ENCODE peak calls at places on chromosomes 1 and 21, in four cellular contexts. One of them, this sample, is unnamed.

GRCh38 chr21:36783612-36784383 is 84.9 kb downstream of the SIM2 start:
- DNase-seq in GM12878: no peak
- DNase-seq in GM12891: no peak
- DNase-seq in K562: no peak
- DNase-seq in this sample: no peak

GRCh38 chr21:35932232-35932911 is 128.0 kb downstream of the SETD4 start:
- DNase-seq in GM12891: peak; percentile 29
- DNase-seq in GM12878: peak; percentile 36
- DNase-seq in K562: no peak
- DNase-seq in this sample: peak; percentile 95

GRCh38 chr1:82343381-82343780 is 542.6 kb downstream of the ADGRL2 start:
- DNase-seq in GM12878: no peak
- DNase-seq in K562: no peak
- DNase-seq in GM12891: no peak
- DNase-seq in this sample: no peak

GRCh38 chr1:229886636-229887035 is 180.4 kb upstream of the GALNT2 start:
- DNase-seq in K562: no peak
- DNase-seq in GM12891: no peak
- DNase-seq in GM12878: no peak
- DNase-seq in this sample: no peak

GRCh38 chr1:115063238-115063901 is 25.9 kb downstream of the TSPAN2 start:
- DNase-seq in GM12891: no peak
- DNase-seq in K562: no peak
- DNase-seq in GM12878: no peak
- DNase-seq in this sample: no peak

GRCh38 chr1:192235127-192235526 is 76.9 kb downstream of the RGS18 start:
- DNase-seq in GM12891: no peak
- DNase-seq in GM12878: no peak
- DNase-seq in K562: no peak
- DNase-seq in this sample: no peak

GRCh38 chr1:6427445-6428390 is 3.1 kb downstream of the ESPN start:
- DNase-seq in GM12891: no peak
- DNase-seq in GM12878: no peak
- DNase-seq in K562: no peak
- DNase-seq in this sample: no peak

GRCh38 chr1:243316366-243316989 is 60.6 kb downstream of the SDCCAG8 start:
- DNase-seq in GM12878: no peak
- DNase-seq in GM12891: no peak
- DNase-seq in K562: no peak
- DNase-seq in this sample: no peak

GRCh38 chr1:54488831-54489626 is 59.0 kb upstream of the ACOT11 start:
- DNase-seq in GM12878: no peak
- DNase-seq in K562: peak; percentile 94
- DNase-seq in GM12891: peak; percentile 93
- DNase-seq in this sample: peak; percentile 59

GRCh38 chr21:37626320-37626719 is 259.7 kb downstream of the DYRK1A start:
- DNase-seq in GM12891: no peak
- DNase-seq in K562: no peak
- DNase-seq in GM12878: no peak
- DNase-seq in this sample: no peak

GRCh38 chr1:101293461-101294045 is 56.7 kb downstream of the S1PR1 start:
- DNase-seq in GM12891: no peak
- DNase-seq in K562: no peak
- DNase-seq in GM12878: peak; percentile 95
- DNase-seq in this sample: peak; percentile 48

GRCh38 chr1:25641931-25642611 is 25.5 kb downstream of the MAN1C1 start:
- DNase-seq in GM12878: no peak
- DNase-seq in K562: no peak
- DNase-seq in GM12891: no peak
- DNase-seq in this sample: no peak

GRCh38 chr1:27885114-27885528 is 12.8 kb downstream of the THEMIS2 start:
- DNase-seq in GM12878: no peak
- DNase-seq in GM12891: no peak
- DNase-seq in K562: no peak
- DNase-seq in this sample: peak; percentile 63

GRCh38 chr1:12708396-12708795 is 7.5 kb upstream of the AADACL3 start:
- DNase-seq in GM12891: no peak
- DNase-seq in K562: no peak
- DNase-seq in GM12878: no peak
- DNase-seq in this sample: no peak

GRCh38 chr1:31013187-31013864 is 52.2 kb downstream of the PUM1 start:
- DNase-seq in GM12878: no peak
- DNase-seq in K562: no peak
- DNase-seq in GM12891: no peak
- DNase-seq in this sample: no peak

GRCh38 chr1:47184090-47184735 is 5.6 kb downstream of the PDZK1IP1 start:
- DNase-seq in GM12891: no peak
- DNase-seq in K562: peak; percentile 45
- DNase-seq in GM12878: no peak
- DNase-seq in this sample: no peak

GRCh38 chr1:167881786-167882185 is 32.1 kb downstream of the ADCY10 start:
- DNase-seq in K562: no peak
- DNase-seq in GM12891: no peak
- DNase-seq in GM12878: no peak
- DNase-seq in this sample: no peak

GRCh38 chr1:192530254-192530653 is 45.3 kb upstream of the RGS1 start:
- DNase-seq in K562: no peak
- DNase-seq in GM12891: no peak
- DNase-seq in GM12878: peak; percentile 93
- DNase-seq in this sample: no peak

GRCh38 chr21:45846373-45847160 is 135.0 kb upstream of the COL6A1 start:
- DNase-seq in K562: no peak
- DNase-seq in GM12891: no peak
- DNase-seq in GM12878: no peak
- DNase-seq in this sample: no peak

GRCh38 chr1:238466459-238466858 is 575.7 kb upstream of the ZP4 start:
- DNase-seq in K562: no peak
- DNase-seq in GM12891: no peak
- DNase-seq in GM12878: no peak
- DNase-seq in this sample: no peak

GRCh38 chr1:24866211-24867063 is 63.6 kb downstream of the RUNX3 start:
- DNase-seq in K562: no peak
- DNase-seq in GM12878: no peak
- DNase-seq in GM12891: no peak
- DNase-seq in this sample: no peak

GRCh38 chr1:228265167-228265566 is 57.3 kb downstream of the OBSCN start:
- DNase-seq in K562: peak; percentile 60
- DNase-seq in GM12878: no peak
- DNase-seq in GM12891: no peak
- DNase-seq in this sample: no peak

GRCh38 chr1:56461158-56462127 is 117.9 kb downstream of the PLPP3 start:
- DNase-seq in GM12878: no peak
- DNase-seq in GM12891: no peak
- DNase-seq in K562: peak; percentile 26
- DNase-seq in this sample: no peak

GRCh38 chr21:43331962-43332458 is 94.9 kb downstream of the SIK1 start:
- DNase-seq in K562: no peak
- DNase-seq in GM12891: no peak
- DNase-seq in GM12878: no peak
- DNase-seq in this sample: no peak

GRCh38 chr1:65068202-65069011 is 79.6 kb upstream of the AK4 start:
- DNase-seq in K562: no peak
- DNase-seq in GM12878: no peak
- DNase-seq in GM12891: peak; percentile 15
- DNase-seq in this sample: no peak

GRCh38 chr1:14724234-14724633 is 125.7 kb downstream of the KAZN start:
- DNase-seq in GM12891: no peak
- DNase-seq in GM12878: no peak
- DNase-seq in K562: no peak
- DNase-seq in this sample: no peak

GRCh38 chr1:110255388-110255787 is 45.3 kb downstream of the KCNC4 start:
- DNase-seq in K562: no peak
- DNase-seq in GM12891: no peak
- DNase-seq in GM12878: no peak
- DNase-seq in this sample: peak; percentile 33

GRCh38 chr1:56533621-56534020 is 45.7 kb downstream of the PLPP3 start:
- DNase-seq in GM12878: no peak
- DNase-seq in GM12891: no peak
- DNase-seq in K562: no peak
- DNase-seq in this sample: no peak

GRCh38 chr1:248853023-248853422 is 5.9 kb downstream of the ZNF692 start:
- DNase-seq in GM12891: no peak
- DNase-seq in GM12878: no peak
- DNase-seq in K562: no peak
- DNase-seq in this sample: no peak

GRCh38 chr1:168760241-168760640 is 31.2 kb upstream of the DPT start:
- DNase-seq in K562: no peak
- DNase-seq in GM12878: no peak
- DNase-seq in GM12891: no peak
- DNase-seq in this sample: no peak

GRCh38 chr1:162206749-162207635 is 137.5 kb downstream of the NOS1AP start:
- DNase-seq in GM12891: no peak
- DNase-seq in K562: no peak
- DNase-seq in GM12878: no peak
- DNase-seq in this sample: no peak

GRCh38 chr1:234433563-234434285 is 45.3 kb downstream of the TARBP1 start:
- DNase-seq in GM12878: peak; percentile 26
- DNase-seq in GM12891: no peak
- DNase-seq in K562: peak; percentile 50
- DNase-seq in this sample: no peak

GRCh38 chr1:111127923-111128643 is 11.8 kb downstream of the DRAM2 start:
- DNase-seq in GM12891: no peak
- DNase-seq in K562: no peak
- DNase-seq in GM12878: peak; percentile 81
- DNase-seq in this sample: peak; percentile 54

GRCh38 chr1:50308883-50309282 is 114.4 kb downstream of the DMRTA2 start:
- DNase-seq in K562: peak; percentile 72
- DNase-seq in GM12878: no peak
- DNase-seq in GM12891: no peak
- DNase-seq in this sample: no peak

DNA sequence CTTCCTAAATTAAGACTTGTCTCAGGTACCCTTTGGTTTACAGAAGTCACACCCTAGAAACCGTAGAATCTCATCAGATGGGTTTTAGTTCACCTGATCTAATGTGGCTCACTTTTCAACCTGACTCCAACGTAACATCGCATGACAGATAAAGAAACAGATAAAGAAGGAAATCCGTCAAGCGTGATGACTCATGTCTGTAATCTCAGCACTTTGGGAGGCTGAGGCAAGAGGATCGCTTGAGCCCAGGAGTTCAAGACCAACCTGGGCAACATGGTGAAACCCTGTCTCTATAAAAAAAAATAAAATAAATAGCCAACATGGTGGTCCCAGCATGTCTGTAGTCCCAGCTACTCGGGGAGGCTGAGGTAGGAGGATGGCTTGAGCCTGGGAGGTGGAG is 97.3 kb downstream of the SPSB1 start:
- DNase-seq in K562: no peak
- DNase-seq in GM12878: no peak
- DNase-seq in GM12891: no peak
- DNase-seq in this sample: no peak
- TF ChIP-seq SPI1 in K562: no peak
- TF ChIP-seq SPI1 in GM12878: no peak
- TF ChIP-seq SPI1 in GM12891: no peak
- TF ChIP-seq SPI1 in this sample: no peak

DNA sequence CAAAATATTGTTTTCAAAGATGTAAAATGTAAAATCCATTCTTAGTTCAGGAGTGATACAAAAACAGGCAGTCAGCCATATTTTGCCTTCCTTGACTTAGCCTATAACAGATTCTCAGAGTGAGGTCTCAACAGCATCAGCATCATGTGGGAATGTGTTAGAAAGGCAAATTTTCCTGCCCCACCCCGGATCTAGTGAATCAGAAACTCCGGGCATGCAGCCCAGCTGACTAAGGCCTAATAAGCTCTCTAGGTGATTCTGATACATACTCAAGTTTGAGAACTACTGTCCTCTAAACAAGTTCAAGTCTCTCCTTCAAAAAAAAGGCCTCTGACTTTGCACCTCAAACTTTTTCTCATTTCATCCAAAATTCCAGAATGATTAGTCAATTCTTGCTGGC is 46.9 kb upstream of the PRRC2C start:
- DNase-seq in GM12878: no peak
- DNase-seq in K562: no peak
- DNase-seq in GM12891: no peak
- DNase-seq in this sample: no peak
- TF ChIP-seq SPI1 in GM12878: no peak
- TF ChIP-seq SPI1 in K562: no peak
- TF ChIP-seq SPI1 in GM12891: no peak
- TF ChIP-seq SPI1 in this sample: no peak

GRCh38 chr1:92571578-92571977 is 84.9 kb upstream of the GFI1 start:
- DNase-seq in K562: no peak
- DNase-seq in GM12878: no peak
- DNase-seq in GM12891: no peak
- DNase-seq in this sample: no peak

GRCh38 chr1:92563457-92564216 is 76.9 kb upstream of the GFI1 start:
- DNase-seq in GM12891: peak; percentile 17
- DNase-seq in GM12878: peak; percentile 45
- DNase-seq in K562: no peak
- DNase-seq in this sample: no peak

GRCh38 chr1:92572520-92572919 is 85.8 kb upstream of the GFI1 start:
- DNase-seq in K562: no peak
- DNase-seq in GM12891: no peak
- DNase-seq in GM12878: no peak
- DNase-seq in this sample: no peak

GRCh38 chr1:92567211-92567868 is 80.6 kb upstream of the GFI1 start:
- DNase-seq in GM12891: no peak
- DNase-seq in GM12878: no peak
- DNase-seq in K562: no peak
- DNase-seq in this sample: peak; percentile 23
- TF ChIP-seq SPI1 in GM12891: no peak
- TF ChIP-seq SPI1 in GM12878: no peak
- TF ChIP-seq SPI1 in K562: no peak
- TF ChIP-seq SPI1 in this sample: no peak

GRCh38 chr1:79662596-79662995 is 656.1 kb upstream of the ADGRL4 start:
- DNase-seq in GM12891: no peak
- DNase-seq in K562: no peak
- DNase-seq in GM12878: no peak
- DNase-seq in this sample: no peak
- TF ChIP-seq SPI1 in GM12891: no peak
- TF ChIP-seq SPI1 in K562: no peak
- TF ChIP-seq SPI1 in GM12878: no peak
- TF ChIP-seq SPI1 in this sample: no peak

This sample was measured in HL-60.